ENCODE peak calls at places on chromosomes 3 and 15, in six cellular contexts. I is H9, K is neuronal stem cell, Q is trophoblast cell, B is IMR-90, T is H1. E is an unnamed sample.

GRCh38 chr3:167762296-167762695 is 26.8 kb downstream of the SERPINI1 start:
- DNase-seq in I (no peak), K (no peak), Q (no peak), B (no peak), T (no peak), E (no peak)

GRCh38 chr3:2921903-2922302 is 188.3 kb downstream of the IL5RA start:
- DNase-seq in I (no peak), K (no peak), Q (peak), B (no peak), T (no peak), E (peak)

GRCh38 chr3:169813757-169814517 is 1.2 kb upstream of the LRRC34 start:
- DNase-seq in I (peak), K (no peak), Q (peak), B (no peak), T (peak), E (no peak)

GRCh38 chr3:100333051-100333450 is 1.5 kb upstream of the NIT2 start:
- DNase-seq in I (no peak), K (no peak), Q (no peak), B (no peak), T (no peak), E (no peak)

GRCh38 chr15:31552482-31553099 is 226.0 kb downstream of the KLF13 start:
- DNase-seq in I (no peak), K (no peak), Q (no peak), B (peak), T (no peak), E (no peak)

GRCh38 chr3:8443829-8444791 is 57.5 kb upstream of the LMCD1 start:
- DNase-seq in I (peak), K (peak), Q (peak), B (peak), T (peak), E (peak)

GRCh38 chr3:123552095-123552714 is 32.6 kb downstream of the HACD2 start:
- DNase-seq in I (no peak), K (no peak), Q (peak), B (peak), T (no peak), E (no peak)

GRCh38 chr15:69535101-69535638 is 82.6 kb downstream of the RPLP1 start:
- DNase-seq in I (no peak), K (no peak), Q (no peak), B (peak), T (no peak), E (peak)

GRCh38 chr3:36540898-36541518 is 160.7 kb downstream of the STAC start:
- DNase-seq in I (peak), K (peak), Q (peak), B (peak), T (no peak), E (peak)

GRCh38 chr3:194007598-194008337 is 128.2 kb upstream of the HES1 start:
- DNase-seq in I (no peak), K (no peak), Q (no peak), B (no peak), T (no peak), E (no peak)

GRCh38 chr3:52291508-52292181 is 4.0 kb downstream of the GLYCTK start:
- DNase-seq in I (no peak), K (no peak), Q (no peak), B (no peak), T (no peak), E (peak)

GRCh38 chr3:11390411-11391171 is 118.4 kb downstream of the ATG7 start:
- DNase-seq in I (no peak), K (no peak), Q (no peak), B (peak), T (no peak), E (peak)

GRCh38 chr3:68129065-68129464 is 474.7 kb upstream of the SUCLG2 start:
- DNase-seq in I (no peak), K (no peak), Q (no peak), B (no peak), T (no peak), E (no peak)

GRCh38 chr3:136728918-136729317 is 23.3 kb downstream of the STAG1 start:
- DNase-seq in I (peak), K (no peak), Q (peak), B (peak), T (no peak), E (peak)

GRCh38 chr3:170162630-170163029 is 18.9 kb downstream of the PHC3 start:
- DNase-seq in I (no peak), K (no peak), Q (no peak), B (peak), T (no peak), E (no peak)

GRCh38 chr3:7547826-7548225 is 686.9 kb downstream of the GRM7 start:
- DNase-seq in I (no peak), K (no peak), Q (no peak), B (no peak), T (no peak), E (no peak)

GRCh38 chr3:43072361-43072760 is 33.5 kb downstream of the POMGNT2 start:
- DNase-seq in I (no peak), K (no peak), Q (no peak), B (no peak), T (no peak), E (no peak)

GRCh38 chr3:131238496-131238895 is 143.1 kb upstream of the NUDT16 start:
- DNase-seq in I (no peak), K (no peak), Q (no peak), B (no peak), T (no peak), E (no peak)

GRCh38 chr3:185371683-185372082 is 8.7 kb downstream of the MAP3K13 start:
- DNase-seq in I (no peak), K (no peak), Q (no peak), B (no peak), T (no peak), E (no peak)

GRCh38 chr15:85795320-85795668 is 569 bp upstream of the KLHL25 start:
- DNase-seq in I (no peak), K (no peak), Q (no peak), B (no peak), T (no peak), E (no peak)

GRCh38 chr3:119279101-119279554 is 15.1 kb upstream of the ARHGAP31 start:
- DNase-seq in I (no peak), K (peak), Q (no peak), B (no peak), T (no peak), E (no peak)

GRCh38 chr3:50658831-50659230 is 15.9 kb upstream of the DOCK3 start:
- DNase-seq in I (no peak), K (no peak), Q (no peak), B (no peak), T (no peak), E (no peak)

GRCh38 chr3:55189359-55189801 is 261.5 kb upstream of the LRTM1 start:
- DNase-seq in I (peak), K (no peak), Q (peak), B (peak), T (peak), E (peak)

GRCh38 chr3:107432013-107432515 is 54.8 kb downstream of the CCDC54 start:
- DNase-seq in I (peak), K (no peak), Q (peak), B (peak), T (no peak), E (no peak)

GRCh38 chr3:107430214-107431047 is 53.2 kb downstream of the CCDC54 start:
- DNase-seq in I (peak), K (peak), Q (no peak), B (peak), T (no peak), E (peak)

GRCh38 chr3:107431298-107432012 is 54.2 kb downstream of the CCDC54 start:
- DNase-seq in I (peak), K (peak), Q (peak), B (peak), T (peak), E (peak)

GRCh38 chr3:107429330-107430181 is 52.3 kb downstream of the CCDC54 start:
- DNase-seq in I (peak), K (peak), Q (peak), B (peak), T (peak), E (peak)

DNA sequence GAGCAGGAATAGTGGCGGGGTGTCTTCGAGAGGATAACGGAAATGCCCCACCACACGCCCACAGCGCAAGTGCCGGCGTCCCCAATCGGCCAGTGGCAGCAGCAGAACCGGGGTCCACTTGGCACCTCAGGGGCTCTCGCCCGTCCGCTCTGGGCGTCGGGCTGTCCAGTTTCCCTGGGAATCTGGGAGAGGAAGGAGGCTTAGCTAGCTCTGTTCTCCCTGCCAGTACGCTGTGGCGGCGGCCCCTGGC is 53.7 kb downstream of the CCDC54 start:
- DNase-seq in I (no peak), K (no peak), Q (no peak), B (peak), T (no peak), E (peak)
- H2BK120ac ChIP-seq in I (no peak), K (no peak), Q (peak), B (peak), T (no peak), E (no peak)

DNA sequence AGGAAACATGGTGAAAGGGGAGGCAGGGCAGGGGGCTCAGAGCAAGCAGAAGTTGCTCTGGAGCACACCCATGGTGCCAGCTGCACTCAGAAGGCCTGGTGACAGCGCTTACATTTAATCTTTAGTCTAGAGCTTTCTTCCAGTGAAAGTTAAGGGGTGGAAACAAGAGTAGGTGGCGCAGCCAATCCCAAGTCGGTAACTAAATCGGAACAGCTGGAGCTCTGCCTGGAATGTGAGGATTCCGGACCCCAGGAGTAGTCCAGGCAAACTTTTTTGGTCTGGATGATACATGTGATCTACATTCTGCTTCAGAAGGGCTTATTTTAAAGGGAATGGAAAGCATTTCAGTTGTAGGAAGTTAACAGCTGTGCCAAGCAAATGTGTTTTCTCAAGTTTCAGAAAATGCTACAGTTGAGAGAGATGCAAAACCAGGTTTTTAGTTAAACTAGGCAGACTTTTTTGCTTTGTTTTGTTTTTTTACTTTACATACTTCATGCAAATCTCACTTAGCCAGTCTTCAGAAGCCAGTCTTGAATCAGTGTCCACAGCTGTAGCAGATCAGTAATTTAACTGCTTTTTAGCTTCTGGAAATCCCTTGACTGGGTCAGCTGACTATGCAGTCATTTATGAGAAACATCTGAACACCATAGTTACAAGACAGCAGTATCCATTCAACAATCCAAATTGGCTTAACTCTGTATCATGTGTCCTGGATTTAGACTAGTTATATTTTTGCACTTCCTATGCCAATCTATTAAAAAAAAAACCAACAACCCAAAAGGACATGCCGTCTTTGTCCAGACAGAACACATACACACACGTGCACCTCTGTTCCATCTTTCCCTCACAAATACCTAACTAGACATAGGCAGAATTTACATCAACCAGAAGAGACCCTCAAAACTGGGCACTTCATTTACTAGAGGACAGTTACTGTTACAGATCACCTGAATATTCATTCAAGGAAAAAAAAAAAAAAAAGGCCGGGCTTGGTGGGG is 33.2 kb downstream of the ZNF106 start:
- DNase-seq in I (peak), K (peak), Q (peak), B (peak), T (peak), E (peak)
- H3K23ac ChIP-seq in I (no peak), K (no peak), Q (no peak), B (peak), T (no peak), E (no peak)

GRCh38 chr3:162629372-162629771 is 1132.8 kb downstream of the OTOL1 start:
- DNase-seq in I (no peak), K (no peak), Q (peak), B (no peak), T (no peak), E (no peak)

GRCh38 chr3:162628531-162628930 is 1131.9 kb downstream of the OTOL1 start:
- DNase-seq in I (no peak), K (no peak), Q (no peak), B (no peak), T (no peak), E (no peak)

GRCh38 chr3:162632672-162633071 is 1136.1 kb downstream of the OTOL1 start:
- DNase-seq in I (no peak), K (no peak), Q (no peak), B (no peak), T (no peak), E (no peak)
- H2AFZ ChIP-seq in I (no peak), K (peak), Q (no peak), B (no peak), T (peak), E (no peak)

DNA sequence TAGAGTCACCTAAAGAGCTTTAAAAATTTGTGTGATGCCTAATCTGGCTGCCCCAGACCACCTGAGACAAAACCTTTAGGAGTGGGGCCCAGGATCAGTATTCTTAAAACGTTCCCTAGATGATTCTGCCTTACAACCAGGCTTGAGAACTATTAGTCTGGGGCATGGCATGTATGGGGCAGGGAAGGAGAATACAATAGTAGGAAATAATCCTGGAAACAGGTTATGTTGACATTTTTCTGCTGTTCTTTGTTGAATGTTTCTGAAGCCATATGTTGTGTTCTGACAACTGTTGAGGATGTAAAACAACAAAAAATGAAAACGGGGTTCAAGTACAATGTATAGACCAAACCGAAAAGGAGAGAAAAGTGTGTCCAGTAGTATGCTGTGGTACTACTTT is 2.9 kb downstream of the GTF2E1 start:
- DNase-seq in I (no peak), K (no peak), Q (no peak), B (no peak), T (no peak), E (no peak)
- H2BK120ac ChIP-seq in I (no peak), K (no peak), Q (no peak), B (no peak), T (no peak), E (no peak)

GRCh38 chr15:66480267-66480666 is 17.3 kb downstream of the SNAPC5 start:
- DNase-seq in I (no peak), K (no peak), Q (no peak), B (no peak), T (no peak), E (no peak)

GRCh38 chr15:66474140-66474539 is 23.4 kb downstream of the SNAPC5 start:
- DNase-seq in I (peak), K (no peak), Q (no peak), B (no peak), T (peak), E (no peak)

GRCh38 chr15:66476535-66476934 is 21.0 kb downstream of the SNAPC5 start:
- DNase-seq in I (no peak), K (no peak), Q (no peak), B (no peak), T (no peak), E (no peak)

GRCh38 chr15:66481107-66481856 is 16.3 kb downstream of the SNAPC5 start:
- DNase-seq in I (no peak), K (no peak), Q (peak), B (peak), T (no peak), E (no peak)

DNA sequence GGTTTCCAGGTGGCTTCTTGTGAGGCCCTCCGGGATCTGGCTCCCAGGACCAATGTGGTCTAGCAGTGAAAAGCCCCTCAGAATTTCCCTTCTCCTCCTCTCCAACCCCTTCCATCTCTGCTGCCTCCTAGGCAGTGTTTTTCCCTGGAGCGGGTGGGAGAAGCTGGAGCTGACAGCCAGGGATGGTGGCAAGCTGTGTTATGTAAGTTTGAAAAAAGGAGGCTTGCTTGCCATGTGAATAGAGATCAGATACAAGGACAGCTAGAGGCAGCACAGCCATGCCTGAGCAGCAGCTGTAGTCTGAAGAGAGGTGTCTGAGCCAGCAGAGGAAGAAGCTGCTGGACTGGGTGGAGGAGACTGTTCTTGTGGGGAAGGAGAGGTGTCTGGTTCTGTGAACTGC is 20.6 kb downstream of the SNAPC5 start:
- DNase-seq in I (no peak), K (no peak), Q (no peak), B (no peak), T (no peak), E (no peak)
- H3K23ac ChIP-seq in I (no peak), K (peak), Q (no peak), B (no peak), T (no peak), E (no peak)

DNA sequence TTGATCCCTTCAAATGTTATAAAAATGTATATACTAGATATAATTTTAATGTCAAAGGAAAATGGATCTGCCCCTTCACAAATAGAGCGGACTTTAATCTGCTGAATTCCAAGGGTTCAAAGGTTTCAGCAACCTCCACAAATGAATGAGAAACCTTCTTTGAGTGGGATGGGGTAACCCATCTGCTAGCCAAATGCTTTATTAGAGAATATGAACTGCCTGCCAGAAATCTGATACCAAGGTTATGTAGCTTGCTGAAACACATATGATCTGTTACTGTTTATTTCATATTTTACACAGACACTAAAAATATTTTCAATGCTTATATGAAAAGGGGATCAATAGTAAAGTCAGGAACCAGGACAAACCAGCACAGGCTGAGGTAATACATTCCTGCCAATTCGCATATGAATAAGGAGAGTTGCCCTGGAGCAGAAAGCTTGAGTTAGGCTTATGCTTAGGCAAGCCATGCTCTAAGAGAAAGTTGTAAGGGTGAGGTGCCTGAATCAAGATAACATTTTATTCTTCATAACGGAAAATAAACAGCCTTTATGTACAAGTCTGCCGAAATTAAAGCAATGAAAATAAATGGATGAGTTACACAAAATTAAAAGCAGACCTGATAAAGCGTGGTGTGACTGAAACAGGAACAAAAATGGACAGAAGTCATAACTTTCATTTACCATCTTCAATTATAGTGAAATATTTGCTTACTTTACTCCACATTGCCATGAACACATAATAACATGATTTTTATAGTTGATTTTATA is 26.5 kb downstream of the PLOD2 start:
- DNase-seq in I (no peak), K (no peak), Q (peak), B (peak), T (peak), E (no peak)
- H2AFZ ChIP-seq in I (no peak), K (peak), Q (no peak), B (no peak), T (no peak), E (no peak)

GRCh38 chr3:195259564-195260285 is 11.2 kb downstream of the XXYLT1 start:
- DNase-seq in I (peak), K (peak), Q (peak), B (peak), T (no peak), E (peak)

GRCh38 chr3:195258449-195259145 is 12.4 kb downstream of the XXYLT1 start:
- DNase-seq in I (no peak), K (no peak), Q (no peak), B (no peak), T (no peak), E (peak)

GRCh38 chr3:195260286-195260905 is 10.6 kb downstream of the XXYLT1 start:
- DNase-seq in I (peak), K (peak), Q (peak), B (no peak), T (no peak), E (peak)

GRCh38 chr3:195257454-195258448 is 13.2 kb downstream of the XXYLT1 start:
- DNase-seq in I (no peak), K (no peak), Q (no peak), B (peak), T (no peak), E (peak)

GRCh38 chr3:195259146-195259563 is 11.8 kb downstream of the XXYLT1 start:
- DNase-seq in I (no peak), K (no peak), Q (no peak), B (peak), T (no peak), E (peak)
- H2BK120ac ChIP-seq in I (no peak), K (peak), Q (peak), B (peak), T (no peak), E (peak)

GRCh38 chr15:40367038-40367672 is 9.1 kb downstream of the DISP2 start:
- DNase-seq in I (no peak), K (no peak), Q (no peak), B (no peak), T (no peak), E (no peak)
- H3K23ac ChIP-seq in I (no peak), K (peak), Q (no peak), B (no peak), T (no peak), E (no peak)

E was measured in mesenchymal stem cell.